ENCODE peak calls at places on chromosomes 11 and 22, in five cellular contexts. Z, B, L, S and K are unnamed samples.

GRCh38 chr11:83070044-83070877 is 1.4 kb downstream of the RAB30 start:
- DNase-seq in Z (peak; percentile 80), B (no peak), L (no peak), S (no peak), K (no peak)

GRCh38 chr22:47275479-47276218 is 513.2 kb downstream of the TBC1D22A start:
- DNase-seq in Z (peak; percentile 46), B (no peak), L (no peak), S (no peak), K (no peak)

GRCh38 chr11:87840786-87841185 is 334.5 kb downstream of the RAB38 start:
- DNase-seq in Z (no peak), B (no peak), L (no peak), S (no peak), K (no peak)

GRCh38 chr22:30017375-30017774 is 62.9 kb upstream of the HORMAD2 start:
- DNase-seq in Z (no peak), B (no peak), L (no peak), S (no peak), K (no peak)

GRCh38 chr11:5767056-5767455 is 13.0 kb downstream of the OR52N4 start:
- DNase-seq in Z (no peak), B (no peak), L (no peak), S (no peak), K (no peak)

GRCh38 chr11:70278994-70279393 is 8.5 kb downstream of the PPFIA1 start:
- DNase-seq in Z (no peak), B (no peak), L (no peak), S (no peak), K (no peak)

GRCh38 chr11:45665933-45666647 is 668 bp upstream of the CHST1 start:
- DNase-seq in Z (peak; percentile 29), B (no peak), L (no peak), S (no peak), K (no peak)

GRCh38 chr22:49735411-49736311 is 92.0 kb downstream of the BRD1 start:
- DNase-seq in Z (peak; percentile 3), B (no peak), L (no peak), S (no peak), K (no peak)

GRCh38 chr11:133819114-133819513 is 26.2 kb downstream of the SPATA19 start:
- DNase-seq in Z (no peak), B (no peak), L (no peak), S (no peak), K (no peak)

GRCh38 chr11:1826552-1827094 is 8.2 kb upstream of the SYT8 start:
- DNase-seq in Z (peak; percentile 93), B (peak; percentile 74), L (no peak), S (peak; percentile 29), K (no peak)

GRCh38 chr22:47435204-47435487 is 672.7 kb downstream of the TBC1D22A start:
- DNase-seq in Z (no peak), B (no peak), L (no peak), S (no peak), K (no peak)

GRCh38 chr11:95372097-95372656 is 141.2 kb upstream of the SESN3 start:
- DNase-seq in Z (no peak), B (no peak), L (no peak), S (no peak), K (no peak)

GRCh38 chr11:12901874-12902481 is 107.1 kb upstream of the RASSF10 start:
- DNase-seq in Z (no peak), B (no peak), L (no peak), S (no peak), K (no peak)

GRCh38 chr22:32380991-32381390 is 23.3 kb downstream of the RFPL3 start:
- DNase-seq in Z (no peak), B (no peak), L (no peak), S (no peak), K (no peak)

GRCh38 chr22:17675584-17675983 is 37.0 kb downstream of the BCL2L13 start:
- DNase-seq in Z (no peak), B (no peak), L (no peak), S (no peak), K (no peak)

GRCh38 chr11:79097279-79097875 is 343.5 kb downstream of the TENM4 start:
- DNase-seq in Z (peak; percentile 68), B (no peak), L (no peak), S (peak; percentile 25), K (no peak)

GRCh38 chr22:25146311-25146710 is 53.3 kb upstream of the CRYBB3 start:
- DNase-seq in Z (peak; percentile 16), B (no peak), L (no peak), S (no peak), K (no peak)

GRCh38 chr11:2298131-2298794 is 3.5 kb downstream of the C11orf21 start:
- DNase-seq in Z (no peak), B (peak; percentile 14), L (no peak), S (no peak), K (no peak)

GRCh38 chr11:71977743-71978418 is 20.8 kb upstream of the IL18BP start:
- DNase-seq in Z (peak; percentile 69), B (peak; percentile 65), L (no peak), S (no peak), K (peak; percentile 59)

GRCh38 chr11:74220376-74220775 is 49.3 kb downstream of the PPME1 start:
- DNase-seq in Z (peak; percentile 10), B (no peak), L (no peak), S (no peak), K (no peak)

GRCh38 chr11:34787899-34788298 is 128.3 kb downstream of the APIP start:
- DNase-seq in Z (no peak), B (no peak), L (no peak), S (no peak), K (no peak)

GRCh38 chr22:22855617-22856308 is 31.9 kb upstream of the IGLL5 start:
- DNase-seq in Z (no peak), B (peak; percentile 32), L (no peak), S (no peak), K (peak; percentile 65)

DNA sequence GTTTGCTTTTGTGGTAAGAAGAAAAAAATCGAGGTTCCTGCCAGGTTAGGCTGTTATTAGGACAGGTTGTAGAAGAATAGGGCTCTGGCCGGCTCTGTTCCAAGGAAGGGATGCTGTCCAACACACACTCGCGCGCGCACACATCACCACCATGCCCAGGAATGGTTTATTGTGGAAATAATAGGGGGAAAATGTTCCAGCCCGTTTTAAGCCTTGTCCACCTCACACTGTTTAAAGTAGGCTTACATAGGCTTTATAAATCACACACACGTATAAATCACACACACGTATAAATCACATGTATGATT is 1.2 kb upstream of the ARHGAP20 start:
- DNase-seq in Z (no peak), B (no peak), L (no peak), S (no peak), K (no peak)
- TF ChIP-seq CTCF in Z (no peak), B (no peak), L (no peak), S (no peak), K (no peak)

GRCh38 chr11:68271023-68271780 is 571 bp downstream of the C11orf24 start:
- DNase-seq in Z (peak; percentile 82), B (peak; percentile 62), L (peak; percentile 72), S (peak; percentile 61), K (peak; percentile 74)

GRCh38 chr11:68275721-68276488 is 4.1 kb upstream of the C11orf24 start:
- DNase-seq in Z (no peak), B (no peak), L (no peak), S (no peak), K (no peak)

GRCh38 chr11:68271781-68272608 is at the start of gene C11orf24:
- DNase-seq in Z (peak; percentile 97), B (peak; percentile 95), L (peak; percentile 99), S (peak; percentile 95), K (peak; percentile 98)

GRCh38 chr11:68270334-68271022 is 1.3 kb downstream of the C11orf24 start:
- DNase-seq in Z (no peak), B (peak; percentile 55), L (no peak), S (no peak), K (no peak)

GRCh38 chr11:68273056-68273738 is 1.4 kb upstream of the C11orf24 start:
- DNase-seq in Z (no peak), B (no peak), L (no peak), S (no peak), K (no peak)
- TF ChIP-seq CTCF in Z (no peak), B (no peak), L (no peak), S (no peak), K (no peak)

GRCh38 chr11:64766881-64767280 is 7.1 kb upstream of the PYGM start:
- DNase-seq in Z (no peak), B (no peak), L (no peak), S (peak; percentile 10), K (no peak)

GRCh38 chr11:64764753-64765152 is 5.0 kb upstream of the PYGM start:
- DNase-seq in Z (no peak), B (no peak), L (no peak), S (no peak), K (no peak)

GRCh38 chr11:64763804-64764611 is 4.2 kb upstream of the PYGM start:
- DNase-seq in Z (no peak), B (no peak), L (no peak), S (no peak), K (peak; percentile 17)

GRCh38 chr11:64765841-64766682 is 6.3 kb upstream of the PYGM start:
- DNase-seq in Z (no peak), B (no peak), L (no peak), S (peak; percentile 23), K (peak; percentile 6)

DNA sequence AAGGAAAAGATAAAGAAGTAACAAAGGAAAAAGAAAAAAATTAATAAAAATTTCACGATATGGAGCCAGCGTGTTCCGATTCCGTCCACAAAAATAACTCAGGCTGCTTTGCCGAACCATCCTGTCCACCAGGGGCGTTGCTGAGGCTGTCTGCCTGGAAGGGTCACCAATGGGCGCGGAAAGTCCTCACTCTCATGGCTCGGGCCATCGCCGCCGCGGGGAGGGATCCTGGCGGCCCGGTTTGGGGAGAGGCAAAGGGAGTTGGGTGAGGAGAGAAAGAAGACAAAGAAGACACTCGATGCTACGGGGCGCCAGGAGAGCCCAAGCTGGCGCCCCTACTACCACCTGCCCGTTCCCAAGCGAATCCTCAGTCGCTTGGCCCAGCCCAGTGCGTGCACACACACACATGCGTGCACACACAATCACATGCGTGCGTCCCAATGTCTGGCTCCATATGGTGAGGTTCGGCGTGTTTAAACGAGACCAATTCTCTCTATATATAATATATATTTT is 5.6 kb upstream of the PYGM start:
- DNase-seq in Z (no peak), B (no peak), L (no peak), S (peak; percentile 44), K (no peak)
- TF ChIP-seq CTCF in Z (peak; percentile 18), B (no peak), L (no peak), S (peak; percentile 31), K (no peak)

GRCh38 chr11:36130401-36130800 is 158.8 kb downstream of the COMMD9 start:
- DNase-seq in Z (no peak), B (no peak), L (no peak), S (no peak), K (no peak)

GRCh38 chr11:36135062-36135461 is 154.2 kb downstream of the COMMD9 start:
- DNase-seq in Z (no peak), B (no peak), L (no peak), S (no peak), K (no peak)

GRCh38 chr11:36129955-36130354 is 159.3 kb downstream of the COMMD9 start:
- DNase-seq in Z (no peak), B (no peak), L (no peak), S (no peak), K (no peak)

GRCh38 chr11:36132940-36133339 is 156.3 kb downstream of the COMMD9 start:
- DNase-seq in Z (no peak), B (no peak), L (no peak), S (no peak), K (no peak)

GRCh38 chr11:36131719-36132349 is 157.4 kb downstream of the COMMD9 start:
- DNase-seq in Z (peak; percentile 81), B (peak; percentile 27), L (no peak), S (peak; percentile 52), K (peak; percentile 45)
- TF ChIP-seq CTCF in Z (peak; percentile 82), B (no peak), L (peak; percentile 74), S (peak; percentile 69), K (peak; percentile 82)